ENCODE peak calls at places on chromosomes 4 and X, in six cellular contexts. P, H, D, B, V and C are unnamed samples. For H3K4me1, the result is how much of the 10 kb centered on the place peaks cover.

GRCh38 chr4:8690811-8691775 is 98.5 kb downstream of the CPZ start:
- DNase-seq in P (no peak), H (peak), D (no peak), B (no peak), V (no peak), C (no peak)

GRCh38 chr4:8133897-8134542 is 24.6 kb downstream of the ABLIM2 start:
- DNase-seq in P (no peak), H (no peak), D (no peak), B (no peak), V (no peak), C (no peak)

GRCh38 chr4:109079177-109079576 is 223.3 kb downstream of the COL25A1 start:
- DNase-seq in P (no peak), H (no peak), D (no peak), B (no peak), V (no peak), C (no peak)

GRCh38 chr4:23163649-23164436 is 471.1 kb downstream of the GBA3 start:
- DNase-seq in P (no peak), H (peak), D (no peak), B (no peak), V (no peak), C (no peak)

GRCh38 chr4:63430105-63430504 is 979.1 kb downstream of the TECRL start:
- DNase-seq in P (no peak), H (no peak), D (no peak), B (no peak), V (no peak), C (no peak)

GRCh38 chrX:40646489-40647306 is 663 bp downstream of the CXorf38 start:
- DNase-seq in P (peak), H (no peak), D (peak), B (peak), V (peak), C (no peak)

GRCh38 chrX:40169193-40170086 is 71.7 kb upstream of the BCOR start:
- DNase-seq in P (peak), H (peak), D (no peak), B (peak), V (no peak), C (peak)

GRCh38 chr4:3091464-3091863 is 17.0 kb downstream of the HTT start:
- DNase-seq in P (no peak), H (no peak), D (no peak), B (no peak), V (no peak), C (no peak)

GRCh38 chrX:106039920-106040319 is 1.4 kb upstream of the SERPINA7 start:
- DNase-seq in P (peak), H (no peak), D (no peak), B (no peak), V (no peak), C (no peak)

GRCh38 chr4:153467897-153468262 is 1.7 kb downstream of the TMEM131L start:
- DNase-seq in P (no peak), H (no peak), D (no peak), B (no peak), V (no peak), C (no peak)

GRCh38 chr4:123304151-123305021 is 92.2 kb upstream of the SPRY1 start:
- DNase-seq in P (peak), H (no peak), D (peak), B (no peak), V (no peak), C (no peak)

GRCh38 chr4:75248770-75249467 is 265.3 kb downstream of the RCHY1 start:
- DNase-seq in P (no peak), H (no peak), D (no peak), B (no peak), V (no peak), C (no peak)

GRCh38 chr4:110025057-110025456 is 112.4 kb downstream of the EGF start:
- DNase-seq in P (no peak), H (no peak), D (no peak), B (no peak), V (no peak), C (no peak)

GRCh38 chr4:91288702-91289311 is 1015.0 kb upstream of the GRID2 start:
- DNase-seq in P (no peak), H (no peak), D (no peak), B (no peak), V (no peak), C (no peak)

GRCh38 chrX:120000490-120001246 is 57.1 kb upstream of the NKAP start:
- DNase-seq in P (peak), H (no peak), D (no peak), B (no peak), V (no peak), C (no peak)

GRCh38 chr4:47704693-47705325 is 133.1 kb downstream of the CORIN start:
- DNase-seq in P (peak), H (no peak), D (peak), B (no peak), V (peak), C (no peak)

GRCh38 chr4:171202908-171203307 is 610.3 kb upstream of the GALNTL6 start:
- DNase-seq in P (no peak), H (no peak), D (no peak), B (no peak), V (no peak), C (no peak)

GRCh38 chr4:166315721-166316467 is 442.9 kb downstream of the TLL1 start:
- DNase-seq in P (no peak), H (no peak), D (no peak), B (no peak), V (no peak), C (no peak)

GRCh38 chr4:103634236-103634635 is 85.5 kb downstream of the TACR3 start:
- DNase-seq in P (no peak), H (no peak), D (no peak), B (no peak), V (no peak), C (no peak)

GRCh38 chrX:45743081-45743533 is 542.4 kb upstream of the DIPK2B start:
- DNase-seq in P (no peak), H (peak), D (no peak), B (no peak), V (no peak), C (no peak)

GRCh38 chrX:103488332-103488731 is 31.0 kb downstream of the RAB40A start:
- DNase-seq in P (peak), H (no peak), D (no peak), B (no peak), V (no peak), C (no peak)

GRCh38 chr4:40316333-40316781 is 18.8 kb upstream of the CHRNA9 start:
- DNase-seq in P (no peak), H (peak), D (no peak), B (no peak), V (no peak), C (no peak)

GRCh38 chr4:77021614-77022089 is 54.1 kb downstream of the CCNI start:
- DNase-seq in P (peak), H (peak), D (no peak), B (peak), V (no peak), C (no peak)
- H3K4me1 ChIP-seq in P (under half), H (half or more), D (under half), B (under half), V (under half), C (under half)

DNA sequence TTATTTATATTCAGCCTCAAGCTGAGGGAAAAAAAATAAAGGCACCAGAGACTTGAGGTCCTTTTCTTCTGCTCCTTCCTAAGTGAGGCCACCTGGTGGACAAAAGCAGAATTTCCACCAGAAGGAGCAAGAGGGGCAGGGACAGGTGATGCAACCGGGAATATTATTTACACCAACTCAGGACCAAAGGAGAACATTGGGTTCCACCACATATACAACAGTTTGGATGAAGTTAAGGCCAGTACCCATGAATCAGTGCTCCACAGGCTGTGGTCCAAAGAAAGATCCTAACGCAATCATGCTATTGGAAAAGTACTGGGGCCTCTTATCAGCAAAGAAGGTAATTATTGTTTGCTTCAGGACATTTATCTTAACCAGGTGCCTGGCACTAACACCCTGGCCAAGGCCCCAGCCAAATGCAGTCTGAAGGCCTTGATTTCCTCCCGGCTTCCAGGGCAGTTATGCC is 57.4 kb downstream of the TSC22D3 start:
- DNase-seq in P (peak), H (peak), D (peak), B (peak), V (peak), C (peak)
- H3K27ac ChIP-seq in P (no peak), H (peak), D (peak), B (no peak), V (peak), C (peak)

DNA sequence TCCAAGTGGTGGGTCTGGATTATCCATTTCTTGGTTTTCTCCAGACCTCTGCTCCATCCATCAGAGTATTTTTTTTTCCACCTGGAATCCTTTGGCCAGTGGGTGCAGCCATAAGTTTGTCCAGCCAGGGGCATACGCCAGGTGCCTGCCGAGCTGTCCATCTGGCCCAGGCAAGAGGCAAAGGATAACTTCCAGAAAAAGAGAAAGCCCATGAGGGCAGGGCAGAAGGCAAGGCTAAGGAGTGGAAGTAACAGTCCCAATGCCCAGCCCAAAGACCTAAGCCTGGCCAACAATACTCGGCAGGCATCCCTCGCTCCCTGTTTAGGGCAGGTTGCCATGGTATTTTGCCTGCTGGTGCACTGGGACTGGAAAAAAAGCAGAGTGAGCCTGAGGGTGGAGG is 39.4 kb downstream of the NHSL2 start:
- DNase-seq in P (no peak), H (no peak), D (no peak), B (no peak), V (no peak), C (no peak)
- H3K4me1 ChIP-seq in P (under half), H (under half), D (under half), B (under half), V (under half), C (under half)

GRCh38 chr4:10606483-10607155 is 77.9 kb downstream of the CLNK start:
- DNase-seq in P (no peak), H (no peak), D (no peak), B (no peak), V (no peak), C (no peak)
- H3K27ac ChIP-seq in P (no peak), H (peak), D (no peak), B (no peak), V (no peak), C (no peak)

DNA sequence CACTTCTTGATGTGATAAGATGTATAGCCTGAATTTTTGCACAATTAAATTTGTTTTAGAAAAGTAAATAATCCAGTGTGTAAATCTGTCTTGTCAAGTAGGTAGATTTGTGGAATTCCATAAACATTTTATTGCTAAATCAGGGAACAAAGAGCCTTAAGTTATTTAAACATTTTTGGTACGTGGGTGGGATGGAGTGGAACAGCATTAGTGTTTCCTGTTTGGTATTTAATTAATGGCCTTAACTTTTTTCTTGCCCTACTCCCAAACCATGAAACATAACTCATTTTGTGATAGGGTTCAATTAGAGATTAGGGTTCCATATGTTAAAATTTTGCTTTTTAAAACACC is 5.1 kb downstream of the NUDT9 start:
- DNase-seq in P (no peak), H (no peak), D (no peak), B (no peak), V (no peak), C (no peak)
- H3K4me1 ChIP-seq in P (under half), H (under half), D (under half), B (under half), V (under half), C (under half)

DNA sequence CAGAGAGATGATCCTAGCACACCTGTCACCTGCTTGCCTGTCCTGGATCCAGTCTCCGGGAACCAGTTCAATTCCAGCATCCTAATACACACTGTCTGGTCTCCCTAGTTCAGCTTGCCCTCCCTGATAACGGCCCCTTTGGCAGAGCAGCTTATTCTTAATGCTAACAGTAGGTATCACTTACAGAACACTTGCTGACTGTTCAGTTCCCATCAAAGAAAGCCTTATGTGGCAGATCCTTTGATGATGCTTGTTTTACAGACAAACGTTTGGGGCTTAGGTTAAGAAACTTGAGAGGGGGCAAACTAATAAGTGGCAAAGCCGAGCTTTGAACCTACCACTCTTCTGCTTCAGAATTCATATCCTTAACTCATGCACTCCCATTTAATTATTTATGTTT is 885 bp downstream of the RASSF6 start:
- DNase-seq in P (no peak), H (no peak), D (no peak), B (no peak), V (no peak), C (no peak)
- H3K27ac ChIP-seq in P (no peak), H (no peak), D (no peak), B (no peak), V (no peak), C (no peak)

GRCh38 chr4:185341841-185342240 is 53.9 kb downstream of the LRP2BP start:
- DNase-seq in P (no peak), H (no peak), D (no peak), B (no peak), V (no peak), C (no peak)
- H3K4me1 ChIP-seq in P (under half), H (under half), D (under half), B (under half), V (under half), C (under half)